ENCODE peak calls at places on chromosomes 6 and 20, in nine cellular contexts. One of them, this sample, is unnamed.

GRCh38 chr6:37484786-37485170 is 14.9 kb downstream of the CCDC167 start:
- DNase-seq in lower lobe of right lung: no peak
- DNase-seq in H9: no peak
- DNase-seq in suprapubic skin: no peak
- DNase-seq in CD8-positive, alpha-beta memory T cell: no peak
- DNase-seq in GM23338: no peak
- DNase-seq in CD4-positive, CD25-positive, alpha-beta regulatory T cell: no peak
- DNase-seq in HepG2: no peak
- DNase-seq in right cardiac atrium: no peak
- DNase-seq in this sample: no peak

GRCh38 chr6:49151461-49151860 is 311.6 kb downstream of the MMUT start:
- DNase-seq in HepG2: no peak
- DNase-seq in lower lobe of right lung: no peak
- DNase-seq in H9: no peak
- DNase-seq in GM23338: no peak
- DNase-seq in suprapubic skin: no peak
- DNase-seq in right cardiac atrium: no peak
- DNase-seq in CD8-positive, alpha-beta memory T cell: no peak
- DNase-seq in CD4-positive, CD25-positive, alpha-beta regulatory T cell: no peak
- DNase-seq in this sample: no peak

GRCh38 chr6:63649847-63650265 is 14.3 kb downstream of the PHF3 start:
- DNase-seq in H9: no peak
- DNase-seq in lower lobe of right lung: no peak
- DNase-seq in CD8-positive, alpha-beta memory T cell: no peak
- DNase-seq in suprapubic skin: no peak
- DNase-seq in CD4-positive, CD25-positive, alpha-beta regulatory T cell: no peak
- DNase-seq in HepG2: no peak
- DNase-seq in GM23338: no peak
- DNase-seq in right cardiac atrium: no peak
- DNase-seq in this sample: no peak

GRCh38 chr20:5491463-5491862 is 174.7 kb upstream of the PROKR2 start:
- DNase-seq in CD8-positive, alpha-beta memory T cell: no peak
- DNase-seq in lower lobe of right lung: no peak
- DNase-seq in HepG2: no peak
- DNase-seq in GM23338: no peak
- DNase-seq in right cardiac atrium: no peak
- DNase-seq in CD4-positive, CD25-positive, alpha-beta regulatory T cell: no peak
- DNase-seq in suprapubic skin: no peak
- DNase-seq in H9: no peak
- DNase-seq in this sample: no peak

GRCh38 chr6:167722634-167723309 is 103.9 kb upstream of the AFDN start:
- DNase-seq in CD8-positive, alpha-beta memory T cell: no peak
- DNase-seq in suprapubic skin: peak; percentile 69
- DNase-seq in H9: peak; percentile 30
- DNase-seq in lower lobe of right lung: no peak
- DNase-seq in GM23338: no peak
- DNase-seq in CD4-positive, CD25-positive, alpha-beta regulatory T cell: no peak
- DNase-seq in HepG2: no peak
- DNase-seq in right cardiac atrium: no peak
- DNase-seq in this sample: no peak

GRCh38 chr6:37047933-37048850 is 42.7 kb downstream of the FGD2 start:
- DNase-seq in lower lobe of right lung: no peak
- DNase-seq in CD8-positive, alpha-beta memory T cell: no peak
- DNase-seq in HepG2: no peak
- DNase-seq in suprapubic skin: no peak
- DNase-seq in H9: no peak
- DNase-seq in CD4-positive, CD25-positive, alpha-beta regulatory T cell: no peak
- DNase-seq in GM23338: no peak
- DNase-seq in right cardiac atrium: peak; percentile 1
- DNase-seq in this sample: no peak

GRCh38 chr20:53975761-53976160 is 94.6 kb downstream of the BCAS1 start:
- DNase-seq in H9: no peak
- DNase-seq in GM23338: no peak
- DNase-seq in CD8-positive, alpha-beta memory T cell: no peak
- DNase-seq in HepG2: peak; percentile 51
- DNase-seq in right cardiac atrium: no peak
- DNase-seq in lower lobe of right lung: no peak
- DNase-seq in CD4-positive, CD25-positive, alpha-beta regulatory T cell: no peak
- DNase-seq in suprapubic skin: no peak
- DNase-seq in this sample: no peak

GRCh38 chr6:105210932-105211531 is 31.2 kb upstream of the POPDC3 start:
- DNase-seq in HepG2: no peak
- DNase-seq in suprapubic skin: no peak
- DNase-seq in right cardiac atrium: no peak
- DNase-seq in CD8-positive, alpha-beta memory T cell: no peak
- DNase-seq in lower lobe of right lung: no peak
- DNase-seq in GM23338: no peak
- DNase-seq in CD4-positive, CD25-positive, alpha-beta regulatory T cell: no peak
- DNase-seq in H9: no peak
- DNase-seq in this sample: no peak

GRCh38 chr6:114040871-114041270 is 69.9 kb upstream of the HDAC2 start:
- DNase-seq in right cardiac atrium: no peak
- DNase-seq in GM23338: no peak
- DNase-seq in HepG2: no peak
- DNase-seq in lower lobe of right lung: no peak
- DNase-seq in H9: no peak
- DNase-seq in suprapubic skin: no peak
- DNase-seq in CD8-positive, alpha-beta memory T cell: no peak
- DNase-seq in CD4-positive, CD25-positive, alpha-beta regulatory T cell: no peak
- DNase-seq in this sample: no peak

GRCh38 chr6:94124333-94124732 is 705.0 kb upstream of the EPHA7 start:
- DNase-seq in suprapubic skin: no peak
- DNase-seq in lower lobe of right lung: no peak
- DNase-seq in GM23338: no peak
- DNase-seq in H9: no peak
- DNase-seq in CD4-positive, CD25-positive, alpha-beta regulatory T cell: no peak
- DNase-seq in right cardiac atrium: no peak
- DNase-seq in HepG2: no peak
- DNase-seq in CD8-positive, alpha-beta memory T cell: no peak
- DNase-seq in this sample: no peak

GRCh38 chr6:39855356-39855995 is 63.3 kb downstream of the DAAM2 start:
- DNase-seq in H9: no peak
- DNase-seq in right cardiac atrium: no peak
- DNase-seq in lower lobe of right lung: no peak
- DNase-seq in CD4-positive, CD25-positive, alpha-beta regulatory T cell: no peak
- DNase-seq in CD8-positive, alpha-beta memory T cell: no peak
- DNase-seq in GM23338: no peak
- DNase-seq in HepG2: no peak
- DNase-seq in suprapubic skin: no peak
- DNase-seq in this sample: no peak

GRCh38 chr6:38021029-38021428 is 201.5 kb downstream of the ZFAND3 start:
- DNase-seq in HepG2: no peak
- DNase-seq in CD4-positive, CD25-positive, alpha-beta regulatory T cell: no peak
- DNase-seq in right cardiac atrium: no peak
- DNase-seq in lower lobe of right lung: no peak
- DNase-seq in GM23338: no peak
- DNase-seq in suprapubic skin: no peak
- DNase-seq in H9: no peak
- DNase-seq in CD8-positive, alpha-beta memory T cell: no peak
- DNase-seq in this sample: no peak

GRCh38 chr20:36836591-36837329 is 39.2 kb upstream of the TLDC2 start:
- DNase-seq in lower lobe of right lung: peak; percentile 79
- DNase-seq in right cardiac atrium: peak; percentile 61
- DNase-seq in H9: peak; percentile 92
- DNase-seq in suprapubic skin: no peak
- DNase-seq in CD8-positive, alpha-beta memory T cell: no peak
- DNase-seq in GM23338: peak; percentile 96
- DNase-seq in HepG2: peak; percentile 89
- DNase-seq in CD4-positive, CD25-positive, alpha-beta regulatory T cell: peak; percentile 70
- DNase-seq in this sample: no peak

GRCh38 chr6:87561012-87561411 is 28.8 kb downstream of the RARS2 start:
- DNase-seq in CD8-positive, alpha-beta memory T cell: no peak
- DNase-seq in HepG2: no peak
- DNase-seq in right cardiac atrium: no peak
- DNase-seq in GM23338: peak; percentile 50
- DNase-seq in H9: no peak
- DNase-seq in lower lobe of right lung: no peak
- DNase-seq in suprapubic skin: no peak
- DNase-seq in CD4-positive, CD25-positive, alpha-beta regulatory T cell: no peak
- DNase-seq in this sample: no peak

DNA sequence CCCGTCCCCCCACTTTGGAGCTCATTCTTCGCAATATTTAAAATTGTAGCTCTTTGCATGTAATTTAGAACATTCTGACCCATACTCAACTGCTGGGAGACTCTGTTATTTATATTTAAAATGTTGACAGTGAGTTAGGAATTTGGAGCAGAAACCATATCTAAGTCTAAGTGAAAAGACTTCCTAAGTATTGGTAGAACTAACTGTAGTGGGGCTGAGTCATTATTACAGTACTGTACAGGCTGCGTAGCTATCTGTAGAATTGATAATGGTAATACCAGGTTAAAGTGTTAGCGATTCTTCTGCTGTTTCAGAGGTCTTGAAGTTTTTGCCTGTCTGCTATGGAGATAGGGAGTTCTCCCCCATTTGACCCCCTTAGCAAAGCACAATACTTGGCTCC is 3.6 kb downstream of the TOP1 start:
- DNase-seq in right cardiac atrium: no peak
- DNase-seq in CD8-positive, alpha-beta memory T cell: no peak
- DNase-seq in GM23338: no peak
- DNase-seq in CD4-positive, CD25-positive, alpha-beta regulatory T cell: no peak
- DNase-seq in lower lobe of right lung: no peak
- DNase-seq in suprapubic skin: no peak
- DNase-seq in H9: no peak
- DNase-seq in HepG2: no peak
- DNase-seq in this sample: no peak
- H3K4me1 ChIP-seq in right cardiac atrium: peaks cover 14% of the 10 kb centered on the region
- H3K4me1 ChIP-seq in CD8-positive, alpha-beta memory T cell: peaks cover 68% of the 10 kb centered on the region
- H3K4me1 ChIP-seq in GM23338: peaks cover 42% of the 10 kb centered on the region
- H3K4me1 ChIP-seq in CD4-positive, CD25-positive, alpha-beta regulatory T cell: peaks cover 54% of the 10 kb centered on the region
- H3K4me1 ChIP-seq in lower lobe of right lung: peaks cover 54% of the 10 kb centered on the region
- H3K4me1 ChIP-seq in suprapubic skin: peaks cover 54% of the 10 kb centered on the region
- H3K4me1 ChIP-seq in H9: peaks cover 9% of the 10 kb centered on the region
- H3K4me1 ChIP-seq in HepG2: peaks cover 83% of the 10 kb centered on the region
- H3K4me1 ChIP-seq in this sample: peaks cover 8% of the 10 kb centered on the region

DNA sequence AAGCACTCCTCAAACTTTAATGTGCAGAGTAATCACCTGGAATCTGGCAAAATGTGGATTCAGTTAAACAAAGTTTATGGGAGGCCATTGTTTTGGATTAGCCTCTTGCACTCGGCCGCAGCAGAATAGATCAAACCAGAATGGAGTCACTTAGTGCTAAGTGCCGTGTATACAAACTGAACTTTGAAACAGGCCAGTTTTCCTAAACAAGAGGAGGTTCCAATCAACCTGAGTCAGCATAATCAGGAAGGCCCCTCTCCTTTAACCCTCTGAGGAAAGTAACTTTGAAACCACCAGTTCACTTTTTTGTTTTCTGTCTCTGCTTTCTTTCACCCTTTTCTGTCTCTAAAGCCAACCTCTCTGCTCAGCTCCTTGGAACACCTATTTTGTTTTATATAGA is 92.2 kb downstream of the UST start:
- DNase-seq in GM23338: no peak
- DNase-seq in lower lobe of right lung: no peak
- DNase-seq in CD4-positive, CD25-positive, alpha-beta regulatory T cell: no peak
- DNase-seq in HepG2: no peak
- DNase-seq in H9: no peak
- DNase-seq in right cardiac atrium: no peak
- DNase-seq in suprapubic skin: no peak
- DNase-seq in CD8-positive, alpha-beta memory T cell: no peak
- DNase-seq in this sample: no peak
- H3K27ac ChIP-seq in GM23338: no peak overlapping the region
- H3K27ac ChIP-seq in lower lobe of right lung: no peak overlapping the region
- H3K27ac ChIP-seq in CD4-positive, CD25-positive, alpha-beta regulatory T cell: no peak overlapping the region
- H3K27ac ChIP-seq in HepG2: no peak overlapping the region
- H3K27ac ChIP-seq in H9: no peak overlapping the region
- H3K27ac ChIP-seq in right cardiac atrium: no peak overlapping the region
- H3K27ac ChIP-seq in suprapubic skin: no peak overlapping the region
- H3K27ac ChIP-seq in CD8-positive, alpha-beta memory T cell: no peak overlapping the region
- H3K27ac ChIP-seq in this sample: no peak overlapping the region

DNA sequence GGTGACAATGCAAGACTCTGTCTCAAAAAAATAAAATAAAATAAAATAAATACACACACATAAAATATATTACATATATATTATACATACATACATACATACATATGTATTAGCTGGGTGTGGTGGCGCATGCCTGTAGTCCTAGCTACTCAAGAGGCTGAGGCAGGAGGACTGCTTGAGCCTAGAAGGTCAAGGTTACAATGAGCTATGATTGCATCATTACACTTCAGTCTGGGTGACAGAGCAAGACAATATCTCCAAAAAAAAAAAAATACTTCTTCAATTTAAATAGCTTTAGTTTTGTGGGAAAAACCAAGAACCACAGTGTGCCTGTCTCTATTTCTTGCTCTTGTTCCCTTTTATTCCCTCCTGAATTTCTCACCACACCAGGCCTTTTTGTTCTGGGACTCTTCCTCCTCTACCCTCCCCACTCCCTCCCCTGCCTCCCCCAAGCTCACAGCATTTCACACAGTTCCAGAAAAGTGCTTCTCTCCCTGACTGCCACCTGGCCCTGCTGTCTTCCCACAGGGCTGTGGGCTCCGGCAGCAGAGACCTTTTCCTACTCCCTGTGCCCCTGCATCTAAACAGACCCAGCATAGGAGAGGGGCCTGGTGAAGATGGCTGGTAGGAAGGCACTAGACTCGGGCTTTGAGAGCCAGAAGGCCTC is 1.3 kb downstream of the C20orf203 start:
- DNase-seq in CD8-positive, alpha-beta memory T cell: no peak
- DNase-seq in H9: no peak
- DNase-seq in lower lobe of right lung: no peak
- DNase-seq in CD4-positive, CD25-positive, alpha-beta regulatory T cell: no peak
- DNase-seq in right cardiac atrium: no peak
- DNase-seq in GM23338: peak; percentile 32
- DNase-seq in suprapubic skin: no peak
- DNase-seq in HepG2: no peak
- DNase-seq in this sample: no peak
- H3K4me1 ChIP-seq in CD8-positive, alpha-beta memory T cell: peaks cover 24% of the 10 kb centered on the region
- H3K4me1 ChIP-seq in H9: no peaks in the 10 kb centered on the region
- H3K4me1 ChIP-seq in lower lobe of right lung: peaks cover 15% of the 10 kb centered on the region
- H3K4me1 ChIP-seq in CD4-positive, CD25-positive, alpha-beta regulatory T cell: peaks cover 15% of the 10 kb centered on the region
- H3K4me1 ChIP-seq in right cardiac atrium: no peaks in the 10 kb centered on the region
- H3K4me1 ChIP-seq in GM23338: peaks cover 34% of the 10 kb centered on the region
- H3K4me1 ChIP-seq in suprapubic skin: peaks cover 4% of the 10 kb centered on the region
- H3K4me1 ChIP-seq in HepG2: peaks cover 56% of the 10 kb centered on the region
- H3K4me1 ChIP-seq in this sample: no peaks in the 10 kb centered on the region

DNA sequence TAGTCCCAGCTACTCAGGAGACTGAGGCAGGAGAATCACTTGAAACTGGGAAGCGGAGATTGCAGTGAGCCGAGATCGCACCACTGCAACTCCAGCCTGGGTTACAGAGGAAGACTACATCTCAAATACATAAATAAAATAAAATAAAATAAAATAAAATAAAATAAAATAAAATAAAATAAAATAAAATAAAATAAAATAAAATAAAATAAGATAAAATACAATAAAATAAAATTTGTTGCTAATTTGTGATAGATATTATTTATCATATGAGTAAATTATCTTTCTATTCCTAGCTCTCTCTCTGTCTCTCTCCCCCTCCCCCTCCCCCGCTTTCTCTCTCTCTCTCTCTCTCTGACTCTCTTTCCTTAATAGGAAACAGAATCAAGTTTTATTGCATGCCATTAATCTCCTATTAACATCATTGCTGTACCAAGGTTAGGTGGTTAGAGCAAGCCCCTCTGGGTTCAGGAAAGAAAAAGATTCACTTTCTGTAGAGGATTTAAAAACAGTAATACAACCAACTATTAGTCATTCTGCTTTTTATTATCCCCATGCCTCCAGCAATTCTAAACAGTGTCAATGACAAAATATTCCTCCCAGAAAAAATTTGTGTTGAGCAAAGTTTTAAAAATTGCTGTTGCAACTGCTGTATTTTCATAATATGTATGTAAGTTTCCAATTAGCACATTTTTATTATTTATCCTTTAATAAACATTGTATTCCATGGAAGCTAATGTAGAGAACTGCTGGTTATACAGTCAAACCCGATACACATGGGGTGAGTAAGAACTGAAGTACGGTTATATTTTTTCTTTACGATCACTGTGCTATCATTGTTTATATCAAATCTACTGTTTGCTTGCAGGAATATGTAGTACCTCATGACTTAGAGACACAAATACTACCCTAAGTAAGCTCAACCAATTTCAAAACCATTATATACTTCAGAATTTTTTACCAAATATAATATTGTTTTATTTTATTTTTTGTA is 22.1 kb downstream of the BMP5 start:
- DNase-seq in CD4-positive, CD25-positive, alpha-beta regulatory T cell: no peak
- DNase-seq in right cardiac atrium: no peak
- DNase-seq in HepG2: no peak
- DNase-seq in H9: no peak
- DNase-seq in GM23338: no peak
- DNase-seq in lower lobe of right lung: no peak
- DNase-seq in CD8-positive, alpha-beta memory T cell: no peak
- DNase-seq in suprapubic skin: no peak
- DNase-seq in this sample: no peak
- H3K27ac ChIP-seq in CD4-positive, CD25-positive, alpha-beta regulatory T cell: no peak overlapping the region
- H3K27ac ChIP-seq in right cardiac atrium: no peak overlapping the region
- H3K27ac ChIP-seq in HepG2: no peak overlapping the region
- H3K27ac ChIP-seq in H9: no peak overlapping the region
- H3K27ac ChIP-seq in GM23338: no peak overlapping the region
- H3K27ac ChIP-seq in lower lobe of right lung: no peak overlapping the region
- H3K27ac ChIP-seq in CD8-positive, alpha-beta memory T cell: no peak overlapping the region
- H3K27ac ChIP-seq in suprapubic skin: no peak overlapping the region
- H3K27ac ChIP-seq in this sample: no peak overlapping the region